ENCODE peak calls at places on chromosomes 2 and 18, in eight cellular contexts. N, G, S, A, U, L, Z and Q are unnamed samples. For H3K36me3, the result is how much of the 10 kb centered on the place peaks cover.

GRCh38 chr2:42573256-42573655 is 4.8 kb downstream of the MTA3 start:
- DNase-seq in L (no peak), A (no peak), S (no peak), N (no peak), G (no peak), U (no peak), Z (no peak), Q (no peak)

GRCh38 chr2:73104933-73105332 is 7.8 kb downstream of the RAB11FIP5 start:
- DNase-seq in U (no peak), Z (no peak), G (no peak), N (no peak), A (no peak), S (no peak), L (no peak), Q (no peak)

GRCh38 chr18:56501896-56502295 is 136.5 kb downstream of the TXNL1 start:
- DNase-seq in G (no peak), L (no peak), N (no peak), U (peak), S (no peak), Z (no peak), A (no peak), Q (no peak)

GRCh38 chr2:71700880-71701397 is 247.6 kb downstream of the DYSF start:
- DNase-seq in S (no peak), G (no peak), Z (no peak), L (peak), U (no peak), A (no peak), N (peak), Q (peak)

GRCh38 chr18:23920054-23920453 is 94.5 kb upstream of the TTC39C start:
- DNase-seq in N (no peak), S (no peak), A (no peak), Z (no peak), L (no peak), G (no peak), U (peak), Q (no peak)

GRCh38 chr2:186349508-186349907 is 136.6 kb upstream of the ZC3H15 start:
- DNase-seq in S (peak), L (no peak), Z (no peak), N (no peak), A (no peak), U (peak), G (no peak), Q (no peak)

GRCh38 chr2:216474925-216475670 is 23.5 kb upstream of the RPL37A start:
- DNase-seq in U (no peak), L (no peak), S (no peak), G (no peak), A (no peak), N (no peak), Z (no peak), Q (no peak)

GRCh38 chr18:48539406-48540328 is 836 bp downstream of the CTIF start:
- DNase-seq in A (no peak), Z (peak), U (peak), L (peak), S (no peak), N (peak), G (no peak), Q (peak)

GRCh38 chr2:168198476-168199192 is 48.8 kb downstream of the STK39 start:
- DNase-seq in U (peak), G (no peak), L (no peak), A (no peak), Z (no peak), N (no peak), S (peak), Q (no peak)

GRCh38 chr2:8576525-8577157 is 105.2 kb upstream of the ID2 start:
- DNase-seq in U (no peak), S (no peak), A (no peak), L (no peak), Z (no peak), N (no peak), G (no peak), Q (peak)

GRCh38 chr2:127645395-127646291 is at the start of gene GPR17:
- DNase-seq in G (no peak), Z (peak), N (no peak), L (no peak), S (no peak), A (no peak), U (no peak), Q (no peak)

GRCh38 chr2:101983928-101984327 is 7.8 kb upstream of the IL1R2 start:
- DNase-seq in G (no peak), S (no peak), L (no peak), Z (no peak), U (no peak), N (no peak), A (no peak), Q (no peak)

GRCh38 chr2:48471048-48471474 is 58.9 kb upstream of the STON1 start:
- DNase-seq in N (no peak), G (no peak), L (no peak), S (peak), A (no peak), Z (no peak), U (peak), Q (no peak)

GRCh38 chr2:48464264-48464663 is 65.7 kb upstream of the STON1 start:
- DNase-seq in N (no peak), L (no peak), U (no peak), Z (no peak), G (no peak), S (no peak), A (no peak), Q (no peak)

GRCh38 chr2:48469731-48470130 is 60.2 kb upstream of the STON1 start:
- DNase-seq in L (no peak), U (no peak), N (no peak), A (no peak), S (no peak), G (no peak), Z (no peak), Q (no peak)

DNA sequence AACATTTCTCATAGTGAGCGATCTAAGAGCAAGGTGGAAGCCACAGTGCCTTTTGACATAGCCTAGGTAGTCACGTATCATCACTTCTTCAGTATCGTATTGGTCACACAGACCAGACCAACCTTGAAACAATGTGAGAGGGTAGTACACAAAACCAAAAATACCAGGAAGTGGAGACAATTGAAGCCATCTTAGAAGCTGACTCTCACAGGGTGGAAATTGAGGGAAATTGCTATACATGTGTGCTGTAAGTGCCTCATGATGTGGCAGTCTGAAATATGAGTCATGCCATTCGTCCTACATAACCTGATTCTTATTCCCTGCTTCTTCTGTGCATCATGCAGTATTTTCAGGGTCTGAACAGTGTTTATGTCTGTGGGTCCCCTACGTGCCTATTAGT is 62.3 kb upstream of the STON1 start:
- DNase-seq in G (no peak), A (no peak), U (peak), N (no peak), L (no peak), Z (no peak), S (no peak), Q (no peak)
- H3K36me3 ChIP-seq in G (half or more), A (under half), U (under half), N (under half), L (half or more), Z (under half), S (under half), Q (under half)

GRCh38 chr2:143577489-143577888 is 448.3 kb downstream of the ARHGAP15 start:
- DNase-seq in A (no peak), Z (no peak), S (no peak), U (no peak), G (no peak), N (no peak), L (no peak), Q (no peak)
- TF ChIP-seq POLR2A in A (no peak), Z (no peak), S (no peak), U (no peak), G (no peak), N (no peak), L (no peak), Q (no peak)

DNA sequence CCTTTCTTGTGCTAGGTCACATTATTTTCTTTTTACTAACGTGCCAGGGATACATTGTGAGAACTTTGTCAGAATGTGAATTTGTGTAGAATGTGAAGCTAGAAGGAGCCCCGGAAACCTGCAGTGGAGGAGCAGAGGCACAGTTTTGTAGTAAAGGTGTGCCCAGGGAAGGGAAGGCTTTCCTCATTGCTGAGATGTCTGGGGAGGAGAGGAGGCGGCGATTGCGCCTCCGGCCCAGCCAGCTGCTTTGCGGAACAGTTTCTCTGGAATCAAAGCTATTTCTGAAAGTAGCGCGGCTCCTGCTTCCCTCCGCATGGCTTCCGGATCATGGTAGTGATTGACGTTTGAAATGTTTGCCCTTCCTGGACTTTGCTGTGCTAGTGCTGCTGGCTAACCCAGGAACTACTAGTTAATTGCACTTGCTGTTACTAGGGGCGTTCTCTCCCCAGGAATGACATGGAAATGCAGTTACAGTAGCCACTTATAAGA is 83.1 kb upstream of the RBM44 start:
- DNase-seq in S (no peak), G (no peak), N (no peak), L (no peak), A (no peak), U (no peak), Z (no peak), Q (peak)
- H3K36me3 ChIP-seq in S (under half), G (under half), N (under half), L (under half), A (under half), U (under half), Z (under half), Q (under half)

DNA sequence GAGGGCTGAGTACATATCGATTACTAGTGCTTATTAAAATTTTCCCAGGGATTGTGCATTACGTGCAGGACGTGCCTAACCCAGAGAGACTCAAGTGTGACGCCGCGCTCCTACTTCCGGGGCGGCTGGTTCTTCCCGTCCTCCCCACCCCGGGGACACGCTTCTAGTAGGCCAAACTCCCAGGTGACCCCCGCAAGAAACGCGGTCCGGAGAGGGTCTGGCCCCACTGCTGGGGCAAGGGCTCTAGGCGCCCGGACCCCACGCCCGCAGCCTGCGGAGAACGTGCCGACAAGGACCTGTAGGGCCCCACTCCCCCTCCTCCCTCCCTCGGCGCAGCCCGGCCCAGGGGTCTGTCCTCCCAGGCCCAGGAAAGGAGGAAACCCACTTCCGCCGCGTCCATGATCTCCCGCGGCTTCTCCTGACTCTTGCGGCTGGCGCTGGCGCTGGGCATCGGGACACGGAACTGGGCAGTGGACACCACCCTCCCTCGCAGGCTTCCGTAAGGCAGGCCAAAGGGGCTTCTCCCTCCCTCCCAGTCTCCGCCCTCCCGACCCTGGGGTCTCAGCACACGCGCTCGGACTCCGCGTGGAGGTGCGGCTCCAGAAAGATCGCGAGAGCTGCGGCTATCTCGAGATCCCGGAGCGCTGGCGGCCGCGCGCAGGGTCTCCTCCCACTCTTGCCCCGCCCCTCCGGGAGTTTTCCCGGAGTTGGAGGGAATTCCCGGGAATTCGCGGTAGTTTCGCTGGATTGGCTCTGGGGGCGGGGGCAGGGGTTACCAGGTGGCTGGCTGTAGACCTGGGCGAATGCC is at the start of gene DARS1:
- DNase-seq in L (peak), Z (peak), A (peak), U (peak), N (peak), G (peak), S (peak), Q (peak)
- TF ChIP-seq POLR2A in L (peak), Z (peak), A (peak), U (peak), N (peak), G (no peak), S (peak), Q (peak)

GRCh38 chr2:54602736-54603322 is 120.6 kb upstream of the EML6 start:
- DNase-seq in A (no peak), U (peak), N (no peak), Z (no peak), L (no peak), S (no peak), G (no peak), Q (no peak)
- H3K36me3 ChIP-seq in A (under half), U (under half), N (under half), Z (under half), L (under half), S (under half), G (under half), Q (under half)